ENCODE peak calls at places on chromosomes 7 and 10, in nine cellular contexts. One of them, this sample, is unnamed.
A peak's percentile ranks its signal among the peaks of the same experiment; 100 is the strongest.

GRCh38 chr10:32155075-32155516 is 98.9 kb upstream of the KIF5B start:
- DNase-seq in GM12865: no peak
- DNase-seq in adrenal gland: no peak
- DNase-seq in lower lobe of right lung: no peak
- DNase-seq in left colon: no peak
- DNase-seq in GM06990: no peak
- DNase-seq in GM04503: peak; percentile 39
- DNase-seq in Right ventricle myocardium inferior: no peak
- DNase-seq in left ventricle myocardium superior: no peak
- DNase-seq in this sample: no peak

GRCh38 chr10:95360122-95360715 is 69.4 kb upstream of the PDLIM1 start:
- DNase-seq in GM12865: peak; percentile 50
- DNase-seq in adrenal gland: no peak
- DNase-seq in lower lobe of right lung: no peak
- DNase-seq in left colon: no peak
- DNase-seq in GM06990: no peak
- DNase-seq in GM04503: no peak
- DNase-seq in Right ventricle myocardium inferior: no peak
- DNase-seq in left ventricle myocardium superior: no peak
- DNase-seq in this sample: no peak

GRCh38 chr10:78973901-78974408 is 94.8 kb upstream of the ZMIZ1 start:
- DNase-seq in GM12865: peak; percentile 24
- DNase-seq in adrenal gland: peak; percentile 83
- DNase-seq in lower lobe of right lung: peak; percentile 82
- DNase-seq in left colon: peak; percentile 77
- DNase-seq in GM06990: peak; percentile 21
- DNase-seq in GM04503: no peak
- DNase-seq in Right ventricle myocardium inferior: peak; percentile 87
- DNase-seq in left ventricle myocardium superior: peak; percentile 82
- DNase-seq in this sample: peak; percentile 87

GRCh38 chr10:96345250-96345649 is 13.6 kb downstream of the OPALIN start:
- DNase-seq in GM12865: no peak
- DNase-seq in adrenal gland: no peak
- DNase-seq in lower lobe of right lung: no peak
- DNase-seq in left colon: no peak
- DNase-seq in GM06990: no peak
- DNase-seq in GM04503: no peak
- DNase-seq in Right ventricle myocardium inferior: no peak
- DNase-seq in left ventricle myocardium superior: no peak
- DNase-seq in this sample: no peak

GRCh38 chr10:102504179-102504975 is 605 bp downstream of the SUFU start:
- DNase-seq in GM12865: peak; percentile 43
- DNase-seq in adrenal gland: peak; percentile 57
- DNase-seq in lower lobe of right lung: peak; percentile 55
- DNase-seq in left colon: peak; percentile 53
- DNase-seq in GM06990: no peak
- DNase-seq in GM04503: no peak
- DNase-seq in Right ventricle myocardium inferior: peak; percentile 71
- DNase-seq in left ventricle myocardium superior: peak; percentile 41
- DNase-seq in this sample: no peak

GRCh38 chr10:128560993-128561392 is 434.8 kb upstream of the MKI67 start:
- DNase-seq in GM12865: no peak
- DNase-seq in adrenal gland: no peak
- DNase-seq in lower lobe of right lung: no peak
- DNase-seq in left colon: no peak
- DNase-seq in GM06990: no peak
- DNase-seq in GM04503: no peak
- DNase-seq in Right ventricle myocardium inferior: no peak
- DNase-seq in left ventricle myocardium superior: no peak
- DNase-seq in this sample: no peak

GRCh38 chr10:9081253-9081652 is 1026.8 kb downstream of the GATA3 start:
- DNase-seq in GM12865: no peak
- DNase-seq in adrenal gland: no peak
- DNase-seq in lower lobe of right lung: no peak
- DNase-seq in left colon: no peak
- DNase-seq in GM06990: no peak
- DNase-seq in GM04503: no peak
- DNase-seq in Right ventricle myocardium inferior: no peak
- DNase-seq in left ventricle myocardium superior: no peak
- DNase-seq in this sample: no peak

GRCh38 chr10:2928219-2928840 is 139.0 kb upstream of the PFKP start:
- DNase-seq in GM12865: peak; percentile 73
- DNase-seq in adrenal gland: peak; percentile 79
- DNase-seq in lower lobe of right lung: peak; percentile 65
- DNase-seq in left colon: peak; percentile 85
- DNase-seq in GM06990: no peak
- DNase-seq in GM04503: no peak
- DNase-seq in Right ventricle myocardium inferior: no peak
- DNase-seq in left ventricle myocardium superior: peak; percentile 66
- DNase-seq in this sample: peak; percentile 87

GRCh38 chr7:101595766-101596537 is 33.1 kb downstream of the MYL10 start:
- DNase-seq in GM12865: no peak
- DNase-seq in adrenal gland: no peak
- DNase-seq in lower lobe of right lung: no peak
- DNase-seq in left colon: no peak
- DNase-seq in GM06990: no peak
- DNase-seq in GM04503: no peak
- DNase-seq in Right ventricle myocardium inferior: no peak
- DNase-seq in left ventricle myocardium superior: no peak
- DNase-seq in this sample: no peak

GRCh38 chr10:3119796-3120459 is 52.6 kb downstream of the PFKP start:
- DNase-seq in GM12865: peak; percentile 26
- DNase-seq in adrenal gland: no peak
- DNase-seq in lower lobe of right lung: no peak
- DNase-seq in left colon: no peak
- DNase-seq in GM06990: no peak
- DNase-seq in GM04503: no peak
- DNase-seq in Right ventricle myocardium inferior: no peak
- DNase-seq in left ventricle myocardium superior: no peak
- DNase-seq in this sample: peak; percentile 47

GRCh38 chr7:101589052-101589451 is 40.0 kb downstream of the MYL10 start:
- DNase-seq in GM12865: no peak
- DNase-seq in adrenal gland: no peak
- DNase-seq in lower lobe of right lung: no peak
- DNase-seq in left colon: no peak
- DNase-seq in GM06990: no peak
- DNase-seq in GM04503: no peak
- DNase-seq in Right ventricle myocardium inferior: no peak
- DNase-seq in left ventricle myocardium superior: no peak
- DNase-seq in this sample: no peak

GRCh38 chr7:19143930-19144574 is 1.2 kb downstream of the FERD3L start:
- DNase-seq in GM12865: no peak
- DNase-seq in adrenal gland: no peak
- DNase-seq in lower lobe of right lung: no peak
- DNase-seq in left colon: no peak
- DNase-seq in GM06990: no peak
- DNase-seq in GM04503: no peak
- DNase-seq in Right ventricle myocardium inferior: no peak
- DNase-seq in left ventricle myocardium superior: no peak
- DNase-seq in this sample: no peak

GRCh38 chr10:96415150-96415895 is 56.5 kb upstream of the OPALIN start:
- DNase-seq in GM12865: no peak
- DNase-seq in adrenal gland: no peak
- DNase-seq in lower lobe of right lung: no peak
- DNase-seq in left colon: no peak
- DNase-seq in GM06990: no peak
- DNase-seq in GM04503: no peak
- DNase-seq in Right ventricle myocardium inferior: no peak
- DNase-seq in left ventricle myocardium superior: no peak
- DNase-seq in this sample: no peak

GRCh38 chr10:44752451-44753441 is 158.4 kb upstream of the TMEM72 start:
- DNase-seq in GM12865: no peak
- DNase-seq in adrenal gland: peak; percentile 25
- DNase-seq in lower lobe of right lung: no peak
- DNase-seq in left colon: no peak
- DNase-seq in GM06990: no peak
- DNase-seq in GM04503: peak; percentile 93
- DNase-seq in Right ventricle myocardium inferior: no peak
- DNase-seq in left ventricle myocardium superior: no peak
- DNase-seq in this sample: peak; percentile 48

GRCh38 chr7:48140001-48140681 is 31.1 kb upstream of the ABCA13 start:
- DNase-seq in GM12865: no peak
- DNase-seq in adrenal gland: no peak
- DNase-seq in lower lobe of right lung: no peak
- DNase-seq in left colon: peak; percentile 53
- DNase-seq in GM06990: no peak
- DNase-seq in GM04503: peak; percentile 38
- DNase-seq in Right ventricle myocardium inferior: no peak
- DNase-seq in left ventricle myocardium superior: no peak
- DNase-seq in this sample: peak; percentile 86

GRCh38 chr10:45599021-45599603 is 73.5 kb downstream of the ZFAND4 start:
- DNase-seq in GM12865: no peak
- DNase-seq in adrenal gland: no peak
- DNase-seq in lower lobe of right lung: no peak
- DNase-seq in left colon: no peak
- DNase-seq in GM06990: no peak
- DNase-seq in GM04503: no peak
- DNase-seq in Right ventricle myocardium inferior: no peak
- DNase-seq in left ventricle myocardium superior: no peak
- DNase-seq in this sample: no peak

GRCh38 chr7:48337012-48337621 is 165.9 kb downstream of the ABCA13 start:
- DNase-seq in GM12865: peak; percentile 22
- DNase-seq in adrenal gland: peak; percentile 24
- DNase-seq in lower lobe of right lung: no peak
- DNase-seq in left colon: no peak
- DNase-seq in GM06990: no peak
- DNase-seq in GM04503: no peak
- DNase-seq in Right ventricle myocardium inferior: no peak
- DNase-seq in left ventricle myocardium superior: no peak
- DNase-seq in this sample: peak; percentile 60

GRCh38 chr10:122265896-122266295 is 5.2 kb upstream of the BTBD16 start:
- DNase-seq in GM12865: no peak
- DNase-seq in adrenal gland: no peak
- DNase-seq in lower lobe of right lung: no peak
- DNase-seq in left colon: no peak
- DNase-seq in GM06990: no peak
- DNase-seq in GM04503: no peak
- DNase-seq in Right ventricle myocardium inferior: no peak
- DNase-seq in left ventricle myocardium superior: no peak
- DNase-seq in this sample: no peak

GRCh38 chr7:24728503-24729364 is 28.5 kb downstream of the GSDME start:
- DNase-seq in GM12865: peak; percentile 48
- DNase-seq in adrenal gland: no peak
- DNase-seq in lower lobe of right lung: no peak
- DNase-seq in left colon: no peak
- DNase-seq in GM06990: no peak
- DNase-seq in GM04503: no peak
- DNase-seq in Right ventricle myocardium inferior: no peak
- DNase-seq in left ventricle myocardium superior: no peak
- DNase-seq in this sample: no peak

GRCh38 chr7:31492086-31492485 is 21.8 kb upstream of the ITPRID1 start:
- DNase-seq in GM12865: no peak
- DNase-seq in adrenal gland: no peak
- DNase-seq in lower lobe of right lung: no peak
- DNase-seq in left colon: no peak
- DNase-seq in GM06990: no peak
- DNase-seq in GM04503: no peak
- DNase-seq in Right ventricle myocardium inferior: no peak
- DNase-seq in left ventricle myocardium superior: no peak
- DNase-seq in this sample: no peak

GRCh38 chr7:104980969-104981670 is 32.9 kb upstream of the KMT2E start:
- DNase-seq in GM12865: peak; percentile 68
- DNase-seq in adrenal gland: no peak
- DNase-seq in lower lobe of right lung: no peak
- DNase-seq in left colon: no peak
- DNase-seq in GM06990: no peak
- DNase-seq in GM04503: no peak
- DNase-seq in Right ventricle myocardium inferior: no peak
- DNase-seq in left ventricle myocardium superior: no peak
- DNase-seq in this sample: no peak

GRCh38 chr10:88991161-88991899 is 732 bp downstream of the FAS start:
- DNase-seq in GM12865: peak; percentile 77
- DNase-seq in adrenal gland: peak; percentile 75
- DNase-seq in lower lobe of right lung: peak; percentile 80
- DNase-seq in left colon: peak; percentile 79
- DNase-seq in GM06990: peak; percentile 86
- DNase-seq in GM04503: no peak
- DNase-seq in Right ventricle myocardium inferior: peak; percentile 90
- DNase-seq in left ventricle myocardium superior: peak; percentile 86
- DNase-seq in this sample: peak; percentile 70

GRCh38 chr7:88037050-88037449 is 103.0 kb downstream of the ADAM22 start:
- DNase-seq in GM12865: no peak
- DNase-seq in adrenal gland: no peak
- DNase-seq in lower lobe of right lung: no peak
- DNase-seq in left colon: no peak
- DNase-seq in GM06990: no peak
- DNase-seq in GM04503: no peak
- DNase-seq in Right ventricle myocardium inferior: no peak
- DNase-seq in left ventricle myocardium superior: no peak
- DNase-seq in this sample: no peak

This sample was measured in T47D.